ENCODE peak calls at places on chromosomes 2 and 18, in seven cellular contexts. One of them, this sample, is unnamed.
A peak's percentile ranks its signal among the peaks of the same experiment; 100 is the strongest.

GRCh38 chr18:45606007-45606406 is 9.3 kb upstream of the SLC14A2 start:
- DNase-seq in ovary: no peak
- DNase-seq in endodermal cell: no peak
- DNase-seq in CD8-positive, alpha-beta T cell: no peak
- DNase-seq in sigmoid colon: no peak
- DNase-seq in kidney: no peak
- DNase-seq in neural progenitor cell: no peak
- DNase-seq in this sample: no peak

GRCh38 chr18:1018211-1018651 is 113.6 kb downstream of the ADCYAP1 start:
- DNase-seq in ovary: no peak
- DNase-seq in endodermal cell: no peak
- DNase-seq in CD8-positive, alpha-beta T cell: no peak
- DNase-seq in sigmoid colon: no peak
- DNase-seq in kidney: no peak
- DNase-seq in neural progenitor cell: peak; percentile 67
- DNase-seq in this sample: no peak

GRCh38 chr18:72667932-72668331 is 123.8 kb upstream of the CBLN2 start:
- DNase-seq in ovary: no peak
- DNase-seq in endodermal cell: no peak
- DNase-seq in CD8-positive, alpha-beta T cell: no peak
- DNase-seq in sigmoid colon: no peak
- DNase-seq in kidney: no peak
- DNase-seq in neural progenitor cell: no peak
- DNase-seq in this sample: no peak

GRCh38 chr18:72940509-72940908 is 72.7 kb upstream of the NETO1 start:
- DNase-seq in ovary: no peak
- DNase-seq in endodermal cell: no peak
- DNase-seq in CD8-positive, alpha-beta T cell: no peak
- DNase-seq in sigmoid colon: no peak
- DNase-seq in kidney: no peak
- DNase-seq in neural progenitor cell: no peak
- DNase-seq in this sample: no peak

GRCh38 chr2:236982693-236983092 is 103.0 kb upstream of the COPS8 start:
- DNase-seq in ovary: no peak
- DNase-seq in endodermal cell: peak; percentile 9
- DNase-seq in CD8-positive, alpha-beta T cell: no peak
- DNase-seq in sigmoid colon: no peak
- DNase-seq in kidney: no peak
- DNase-seq in neural progenitor cell: no peak
- DNase-seq in this sample: no peak

GRCh38 chr2:215579809-215580208 is 143.9 kb upstream of the FN1 start:
- DNase-seq in ovary: no peak
- DNase-seq in endodermal cell: no peak
- DNase-seq in CD8-positive, alpha-beta T cell: no peak
- DNase-seq in sigmoid colon: no peak
- DNase-seq in kidney: no peak
- DNase-seq in neural progenitor cell: no peak
- DNase-seq in this sample: no peak

GRCh38 chr2:21415234-21415633 is 291.5 kb downstream of the TDRD15 start:
- DNase-seq in ovary: no peak
- DNase-seq in endodermal cell: peak; percentile 79
- DNase-seq in CD8-positive, alpha-beta T cell: no peak
- DNase-seq in sigmoid colon: no peak
- DNase-seq in kidney: no peak
- DNase-seq in neural progenitor cell: peak; percentile 43
- DNase-seq in this sample: no peak

GRCh38 chr2:233835230-233836186 is 18.8 kb downstream of the HJURP start:
- DNase-seq in ovary: no peak
- DNase-seq in endodermal cell: peak; percentile 38
- DNase-seq in CD8-positive, alpha-beta T cell: no peak
- DNase-seq in sigmoid colon: no peak
- DNase-seq in kidney: no peak
- DNase-seq in neural progenitor cell: no peak
- DNase-seq in this sample: no peak

GRCh38 chr2:158724803-158725271 is 70.3 kb upstream of the DAPL1 start:
- DNase-seq in ovary: no peak
- DNase-seq in endodermal cell: peak; percentile 26
- DNase-seq in CD8-positive, alpha-beta T cell: no peak
- DNase-seq in sigmoid colon: no peak
- DNase-seq in kidney: peak; percentile 67
- DNase-seq in neural progenitor cell: no peak
- DNase-seq in this sample: no peak

GRCh38 chr2:187233811-187234210 is 214.2 kb downstream of the CALCRL start:
- DNase-seq in ovary: no peak
- DNase-seq in endodermal cell: no peak
- DNase-seq in CD8-positive, alpha-beta T cell: no peak
- DNase-seq in sigmoid colon: no peak
- DNase-seq in kidney: no peak
- DNase-seq in neural progenitor cell: no peak
- DNase-seq in this sample: no peak

GRCh38 chr18:61992285-61992684 is 99.5 kb upstream of the RNF152 start:
- DNase-seq in ovary: no peak
- DNase-seq in endodermal cell: no peak
- DNase-seq in CD8-positive, alpha-beta T cell: no peak
- DNase-seq in sigmoid colon: no peak
- DNase-seq in kidney: no peak
- DNase-seq in neural progenitor cell: no peak
- DNase-seq in this sample: no peak

GRCh38 chr18:46624127-46624526 is 32.9 kb downstream of the LOXHD1 start:
- DNase-seq in ovary: no peak
- DNase-seq in endodermal cell: no peak
- DNase-seq in CD8-positive, alpha-beta T cell: no peak
- DNase-seq in sigmoid colon: no peak
- DNase-seq in kidney: no peak
- DNase-seq in neural progenitor cell: no peak
- DNase-seq in this sample: no peak

GRCh38 chr2:187468262-187468661 is 20.2 kb upstream of the CALCRL start:
- DNase-seq in ovary: no peak
- DNase-seq in endodermal cell: no peak
- DNase-seq in CD8-positive, alpha-beta T cell: no peak
- DNase-seq in sigmoid colon: no peak
- DNase-seq in kidney: no peak
- DNase-seq in neural progenitor cell: no peak
- DNase-seq in this sample: no peak

GRCh38 chr2:27752551-27753237 is 18.8 kb upstream of the MRPL33 start:
- DNase-seq in ovary: no peak
- DNase-seq in endodermal cell: peak; percentile 84
- DNase-seq in CD8-positive, alpha-beta T cell: no peak
- DNase-seq in sigmoid colon: no peak
- DNase-seq in kidney: no peak
- DNase-seq in neural progenitor cell: peak; percentile 39
- DNase-seq in this sample: peak; percentile 34

GRCh38 chr2:187003038-187003543 is 154.1 kb upstream of the ZSWIM2 start:
- DNase-seq in ovary: no peak
- DNase-seq in endodermal cell: no peak
- DNase-seq in CD8-positive, alpha-beta T cell: no peak
- DNase-seq in sigmoid colon: no peak
- DNase-seq in kidney: peak; percentile 67
- DNase-seq in neural progenitor cell: no peak
- DNase-seq in this sample: peak; percentile 27

GRCh38 chr2:216549926-216550690 is 51.5 kb downstream of the RPL37A start:
- DNase-seq in ovary: no peak
- DNase-seq in endodermal cell: peak; percentile 71
- DNase-seq in CD8-positive, alpha-beta T cell: no peak
- DNase-seq in sigmoid colon: peak; percentile 71
- DNase-seq in kidney: no peak
- DNase-seq in neural progenitor cell: peak; percentile 63
- DNase-seq in this sample: no peak

GRCh38 chr18:40687401-40687800 is 1267.6 kb upstream of the PIK3C3 start:
- DNase-seq in ovary: no peak
- DNase-seq in endodermal cell: no peak
- DNase-seq in CD8-positive, alpha-beta T cell: no peak
- DNase-seq in sigmoid colon: no peak
- DNase-seq in kidney: no peak
- DNase-seq in neural progenitor cell: no peak
- DNase-seq in this sample: no peak

GRCh38 chr2:23330214-23330613 is 54.8 kb upstream of the KLHL29 start:
- DNase-seq in ovary: no peak
- DNase-seq in endodermal cell: peak; percentile 94
- DNase-seq in CD8-positive, alpha-beta T cell: no peak
- DNase-seq in sigmoid colon: no peak
- DNase-seq in kidney: no peak
- DNase-seq in neural progenitor cell: peak; percentile 85
- DNase-seq in this sample: no peak

GRCh38 chr2:230076819-230077218 is 8.1 kb upstream of the SLC16A14 start:
- DNase-seq in ovary: no peak
- DNase-seq in endodermal cell: no peak
- DNase-seq in CD8-positive, alpha-beta T cell: no peak
- DNase-seq in sigmoid colon: no peak
- DNase-seq in kidney: no peak
- DNase-seq in neural progenitor cell: no peak
- DNase-seq in this sample: no peak

GRCh38 chr2:52960891-52961290 is 806.7 kb upstream of the CHAC2 start:
- DNase-seq in ovary: no peak
- DNase-seq in endodermal cell: no peak
- DNase-seq in CD8-positive, alpha-beta T cell: no peak
- DNase-seq in sigmoid colon: no peak
- DNase-seq in kidney: no peak
- DNase-seq in neural progenitor cell: peak; percentile 20
- DNase-seq in this sample: no peak

GRCh38 chr2:129087133-129087813 is 768.6 kb upstream of the HS6ST1 start:
- DNase-seq in ovary: no peak
- DNase-seq in endodermal cell: no peak
- DNase-seq in CD8-positive, alpha-beta T cell: no peak
- DNase-seq in sigmoid colon: no peak
- DNase-seq in kidney: no peak
- DNase-seq in neural progenitor cell: no peak
- DNase-seq in this sample: peak; percentile 15

GRCh38 chr2:238560234-238560633 is 133.5 kb downstream of the ASB1 start:
- DNase-seq in ovary: no peak
- DNase-seq in endodermal cell: peak; percentile 85
- DNase-seq in CD8-positive, alpha-beta T cell: no peak
- DNase-seq in sigmoid colon: no peak
- DNase-seq in kidney: peak; percentile 55
- DNase-seq in neural progenitor cell: peak; percentile 56
- DNase-seq in this sample: no peak

GRCh38 chr2:151632993-151633592 is 101.2 kb downstream of the NEB start:
- DNase-seq in ovary: no peak
- DNase-seq in endodermal cell: no peak
- DNase-seq in CD8-positive, alpha-beta T cell: no peak
- DNase-seq in sigmoid colon: no peak
- DNase-seq in kidney: no peak
- DNase-seq in neural progenitor cell: no peak
- DNase-seq in this sample: no peak

GRCh38 chr2:44582363-44583008 is 220.7 kb downstream of the CAMKMT start:
- DNase-seq in ovary: no peak
- DNase-seq in endodermal cell: no peak
- DNase-seq in CD8-positive, alpha-beta T cell: no peak
- DNase-seq in sigmoid colon: no peak
- DNase-seq in kidney: no peak
- DNase-seq in neural progenitor cell: no peak
- DNase-seq in this sample: no peak

GRCh38 chr2:101258804-101259203 is 6.1 kb downstream of the CNOT11 start:
- DNase-seq in ovary: no peak
- DNase-seq in endodermal cell: no peak
- DNase-seq in CD8-positive, alpha-beta T cell: no peak
- DNase-seq in sigmoid colon: no peak
- DNase-seq in kidney: no peak
- DNase-seq in neural progenitor cell: no peak
- DNase-seq in this sample: no peak

GRCh38 chr2:158624961-158625360 is 168.2 kb downstream of the PKP4 start:
- DNase-seq in ovary: no peak
- DNase-seq in endodermal cell: no peak
- DNase-seq in CD8-positive, alpha-beta T cell: no peak
- DNase-seq in sigmoid colon: no peak
- DNase-seq in kidney: no peak
- DNase-seq in neural progenitor cell: no peak
- DNase-seq in this sample: no peak

GRCh38 chr2:15778529-15779219 is 161.7 kb upstream of the MYCN start:
- DNase-seq in ovary: no peak
- DNase-seq in endodermal cell: no peak
- DNase-seq in CD8-positive, alpha-beta T cell: no peak
- DNase-seq in sigmoid colon: no peak
- DNase-seq in kidney: no peak
- DNase-seq in neural progenitor cell: no peak
- DNase-seq in this sample: no peak

DNA sequence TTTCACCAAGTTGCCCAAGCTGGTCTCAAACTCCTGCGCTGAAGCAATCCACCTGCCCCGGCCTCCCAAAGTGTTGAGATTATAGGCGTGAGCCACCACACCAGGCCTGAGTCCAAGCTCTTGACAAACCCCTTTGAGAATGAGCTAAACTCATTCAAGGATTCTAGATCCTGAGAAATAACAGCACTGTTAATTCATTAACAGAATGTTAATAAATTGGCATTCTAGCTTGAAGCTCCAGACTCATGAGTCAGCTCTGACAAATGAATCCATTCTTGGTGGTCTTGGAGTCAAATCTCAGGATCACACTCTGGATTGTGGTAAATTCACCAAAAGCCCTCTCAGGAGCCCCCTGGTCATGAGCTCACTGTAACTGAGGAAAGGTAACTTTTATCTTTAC is 1.8 kb downstream of the NARS1 start:
- DNase-seq in ovary: no peak
- DNase-seq in endodermal cell: no peak
- DNase-seq in CD8-positive, alpha-beta T cell: no peak
- DNase-seq in sigmoid colon: no peak
- DNase-seq in kidney: no peak
- DNase-seq in neural progenitor cell: no peak
- DNase-seq in this sample: no peak
- TF ChIP-seq CTCF in ovary: no peak
- TF ChIP-seq CTCF in endodermal cell: no peak
- TF ChIP-seq CTCF in CD8-positive, alpha-beta T cell: no peak
- TF ChIP-seq CTCF in sigmoid colon: no peak
- TF ChIP-seq CTCF in kidney: no peak
- TF ChIP-seq CTCF in neural progenitor cell: no peak
- TF ChIP-seq CTCF in this sample: no peak

GRCh38 chr2:181779288-181779871 is 99.1 kb upstream of the NEUROD1 start:
- DNase-seq in ovary: no peak
- DNase-seq in endodermal cell: no peak
- DNase-seq in CD8-positive, alpha-beta T cell: no peak
- DNase-seq in sigmoid colon: no peak
- DNase-seq in kidney: no peak
- DNase-seq in neural progenitor cell: no peak
- DNase-seq in this sample: no peak
- H3K4me1 ChIP-seq in ovary: no peaks in the 10 kb centered on the region
- H3K4me1 ChIP-seq in endodermal cell: peaks cover 9% of the 10 kb centered on the region
- H3K4me1 ChIP-seq in CD8-positive, alpha-beta T cell: no peaks in the 10 kb centered on the region
- H3K4me1 ChIP-seq in sigmoid colon: no peaks in the 10 kb centered on the region
- H3K4me1 ChIP-seq in kidney: peaks cover 14% of the 10 kb centered on the region
- H3K4me1 ChIP-seq in neural progenitor cell: peaks cover 9% of the 10 kb centered on the region
- H3K4me1 ChIP-seq in this sample: no peaks in the 10 kb centered on the region

DNA sequence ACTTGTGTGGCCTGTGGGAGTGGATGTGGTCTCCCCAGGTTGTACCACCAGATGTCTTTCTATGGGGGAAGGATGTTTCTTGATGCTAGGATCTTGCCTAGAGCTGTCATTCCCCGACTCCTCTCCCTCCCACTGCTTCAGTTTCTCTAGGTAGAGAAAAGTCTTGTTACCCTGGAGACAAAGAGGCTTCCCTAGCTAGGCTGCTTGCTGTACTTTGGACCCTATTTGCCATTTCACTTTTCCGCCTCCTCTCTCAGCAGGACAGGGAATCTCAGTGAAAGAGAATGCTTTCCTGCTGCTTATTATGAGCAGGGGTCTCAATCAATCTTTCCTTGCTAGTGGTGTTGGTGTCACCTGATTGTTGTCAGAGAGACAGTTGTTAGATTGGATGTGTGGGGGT is 818.9 kb upstream of the GYPC start:
- DNase-seq in ovary: no peak
- DNase-seq in endodermal cell: peak; percentile 48
- DNase-seq in CD8-positive, alpha-beta T cell: no peak
- DNase-seq in sigmoid colon: no peak
- DNase-seq in kidney: no peak
- DNase-seq in neural progenitor cell: peak; percentile 66
- DNase-seq in this sample: no peak
- H3K9me3 ChIP-seq in ovary: no peaks in the 10 kb centered on the region
- H3K9me3 ChIP-seq in endodermal cell: peaks cover 3% of the 10 kb centered on the region
- H3K9me3 ChIP-seq in CD8-positive, alpha-beta T cell: no peaks in the 10 kb centered on the region
- H3K9me3 ChIP-seq in sigmoid colon: no peaks in the 10 kb centered on the region
- H3K9me3 ChIP-seq in kidney: no peaks in the 10 kb centered on the region
- H3K9me3 ChIP-seq in neural progenitor cell: no peaks in the 10 kb centered on the region
- H3K9me3 ChIP-seq in this sample: no peaks in the 10 kb centered on the region

GRCh38 chr2:156680266-156680665 is 244.1 kb downstream of the GPD2 start:
- DNase-seq in ovary: no peak
- DNase-seq in endodermal cell: no peak
- DNase-seq in CD8-positive, alpha-beta T cell: no peak
- DNase-seq in sigmoid colon: no peak
- DNase-seq in kidney: no peak
- DNase-seq in neural progenitor cell: no peak
- DNase-seq in this sample: no peak
- TF ChIP-seq CTCF in ovary: no peak
- TF ChIP-seq CTCF in endodermal cell: no peak
- TF ChIP-seq CTCF in CD8-positive, alpha-beta T cell: no peak
- TF ChIP-seq CTCF in sigmoid colon: no peak
- TF ChIP-seq CTCF in kidney: no peak
- TF ChIP-seq CTCF in neural progenitor cell: no peak
- TF ChIP-seq CTCF in this sample: no peak